ENCODE peak calls at places on chromosomes 1 and 21, in eight cellular contexts. F is cardiac muscle cell, P is sigmoid colon, Z is testis, H is IMR-90, Q is neural progenitor cell, U is uterus, C is SJSA1. T is an unnamed sample. For H3K4me1, the result is how much of the 10 kb centered on the place peaks cover.

GRCh38 chr21:34775793-34776192 is 107.0 kb downstream of the CLIC6 start:
- DNase-seq in F (no peak), U (no peak), P (no peak), H (no peak), C (no peak), Q (no peak), Z (no peak), T (no peak)

GRCh38 chr21:34630536-34631143 is 15.7 kb upstream of the RCAN1 start:
- DNase-seq in P (no peak), Q (peak), H (peak), F (peak), C (peak), U (no peak), Z (peak), T (no peak)

GRCh38 chr21:35743571-35743970 is 316.8 kb downstream of the SETD4 start:
- DNase-seq in F (peak), Z (no peak), C (peak), Q (no peak), U (no peak), P (no peak), H (peak), T (no peak)

GRCh38 chr1:64663654-64664053 is 81.2 kb upstream of the RAVER2 start:
- DNase-seq in U (no peak), H (peak), F (no peak), P (no peak), Q (peak), Z (no peak), C (no peak), T (no peak)

GRCh38 chr1:116404699-116405098 is 31.7 kb downstream of the ATP1A1 start:
- DNase-seq in Z (no peak), F (no peak), P (no peak), U (no peak), Q (no peak), H (no peak), C (no peak), T (no peak)

GRCh38 chr1:82628887-82629286 is 828.2 kb downstream of the ADGRL2 start:
- DNase-seq in P (no peak), C (no peak), F (no peak), U (no peak), H (no peak), Q (no peak), Z (no peak), T (no peak)

GRCh38 chr1:46613661-46614603 is 2.7 kb downstream of the MOB3C start:
- DNase-seq in P (peak), Q (peak), U (peak), C (peak), F (peak), H (peak), Z (peak), T (peak)

GRCh38 chr21:25507522-25507921 is 99.8 kb downstream of the MRPL39 start:
- DNase-seq in Q (no peak), H (peak), P (no peak), C (no peak), F (no peak), Z (no peak), U (no peak), T (no peak)

GRCh38 chr1:16903054-16903453 is 7.3 kb downstream of the RNU1-2 start:
- DNase-seq in P (peak), H (peak), U (no peak), F (peak), Q (no peak), C (peak), Z (peak), T (no peak)

GRCh38 chr1:91774520-91775203 is 111.3 kb downstream of the TGFBR3 start:
- DNase-seq in Z (no peak), F (peak), P (no peak), H (peak), C (no peak), U (no peak), Q (no peak), T (no peak)

GRCh38 chr1:76901158-76901767 is 34.0 kb downstream of the ST6GALNAC5 start:
- DNase-seq in H (peak), Z (peak), Q (peak), U (no peak), P (no peak), F (peak), C (peak), T (peak)

GRCh38 chr1:179231923-179232322 is 2.4 kb upstream of the ABL2 start:
- DNase-seq in Q (no peak), C (no peak), U (no peak), Z (no peak), P (no peak), F (no peak), H (peak), T (no peak)

GRCh38 chr1:10866314-10867091 is 70.1 kb upstream of the CASZ1 start:
- DNase-seq in H (peak), Z (peak), U (peak), P (no peak), C (no peak), F (peak), Q (peak), T (peak)
- H3K27ac ChIP-seq in H (no peak), Z (no peak), U (no peak), P (peak), C (no peak), F (no peak), Q (no peak), T (no peak)

DNA sequence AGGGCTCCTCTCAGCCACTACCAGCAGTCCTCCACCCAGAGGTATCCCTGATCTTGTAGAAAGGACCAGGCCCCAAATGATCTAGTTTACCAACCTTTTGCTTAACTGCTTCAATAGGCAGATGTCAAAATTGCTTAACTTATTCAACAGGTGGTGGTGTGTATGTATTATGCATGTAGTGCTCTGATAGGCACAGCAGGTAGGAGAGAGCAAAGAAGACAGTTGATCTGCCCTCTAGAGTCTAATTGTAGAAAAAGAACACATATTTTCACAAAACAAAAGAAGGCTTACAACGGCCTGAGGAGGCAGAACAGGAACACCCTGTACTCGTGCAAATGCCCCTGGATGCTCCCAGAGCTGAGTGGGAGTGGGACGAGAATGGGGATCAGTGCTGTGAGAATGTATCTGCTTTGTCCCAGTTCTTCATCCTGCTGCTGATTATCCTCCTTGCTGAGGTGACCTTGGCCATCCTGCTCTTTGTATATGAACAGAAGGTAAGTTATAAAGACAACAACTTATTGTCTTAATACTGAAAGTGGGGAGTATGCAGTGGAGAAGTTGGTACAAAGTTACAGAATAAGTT is 21.1 kb downstream of the CD53 start:
- DNase-seq in F (no peak), C (no peak), U (no peak), P (no peak), Q (no peak), Z (peak), H (no peak), T (no peak)
- H3K4me1 ChIP-seq in F (under half), C (under half), U (under half), P (under half), Q (under half), Z (under half), H (under half), T (under half)

DNA sequence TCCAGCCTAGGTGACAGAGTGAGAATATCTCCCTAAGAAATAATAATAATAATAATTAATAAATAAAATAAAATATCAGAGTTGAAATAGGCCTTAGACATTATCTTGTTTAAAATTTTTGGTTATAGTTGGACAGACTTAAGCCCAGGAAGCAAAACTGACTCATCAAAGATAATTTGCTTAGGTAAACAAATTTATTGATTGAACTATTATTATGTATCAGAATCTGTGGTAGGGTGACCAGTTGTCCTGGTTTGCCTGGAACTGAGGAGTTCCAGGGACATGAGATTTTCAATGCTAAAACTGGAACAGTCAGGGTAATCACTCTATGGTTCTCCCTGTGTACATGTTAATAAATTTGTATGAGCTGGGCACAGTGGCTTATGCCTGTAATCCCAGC is 47.8 kb upstream of the RNF11 start:
- DNase-seq in F (no peak), C (no peak), Z (no peak), H (no peak), U (no peak), Q (no peak), P (no peak), T (no peak)
- H3K27ac ChIP-seq in F (no peak), C (no peak), Z (no peak), H (no peak), U (no peak), Q (no peak), P (no peak), T (no peak)

DNA sequence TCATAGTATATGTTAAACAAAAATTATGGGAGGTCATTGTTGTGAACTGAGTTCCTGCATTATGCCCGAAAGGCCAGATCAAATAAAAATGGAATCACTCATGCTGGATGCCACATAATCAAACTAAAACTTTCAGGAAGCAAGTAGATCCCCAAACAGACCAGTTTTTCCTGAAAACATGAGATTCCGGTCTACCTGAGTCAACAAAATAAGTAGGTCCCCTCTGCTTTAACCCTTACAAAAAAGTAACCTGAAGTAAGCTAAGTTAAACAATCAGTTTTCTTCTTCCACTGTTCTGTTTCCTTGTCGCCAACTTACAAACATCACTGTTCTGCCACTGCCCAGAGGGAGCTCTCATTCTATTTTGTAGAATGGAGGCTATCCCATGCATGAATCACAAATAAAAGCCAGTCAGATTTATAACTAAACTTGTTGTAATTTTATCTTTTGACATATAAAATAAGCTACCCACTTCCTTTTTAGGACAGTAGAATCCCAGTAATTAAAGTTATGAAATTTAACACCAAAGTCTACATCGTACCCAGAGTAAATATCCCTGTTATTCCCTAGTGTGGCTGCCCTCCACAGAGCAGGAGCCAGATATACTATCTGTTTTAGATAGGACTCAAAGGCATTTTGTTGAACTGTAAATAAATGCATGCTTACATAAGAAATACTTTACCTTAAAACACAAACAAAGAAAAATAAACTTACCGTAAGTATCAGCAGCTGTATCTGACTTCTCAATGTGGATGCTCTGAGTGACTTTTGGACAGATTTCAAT is 149.4 kb downstream of the TIAM1 start:
- DNase-seq in H (no peak), Z (no peak), C (peak), U (no peak), Q (no peak), F (no peak), P (no peak), T (no peak)
- H3K4me1 ChIP-seq in H (under half), Z (under half), C (under half), U (under half), Q (under half), F (under half), P (under half), T (under half)

DNA sequence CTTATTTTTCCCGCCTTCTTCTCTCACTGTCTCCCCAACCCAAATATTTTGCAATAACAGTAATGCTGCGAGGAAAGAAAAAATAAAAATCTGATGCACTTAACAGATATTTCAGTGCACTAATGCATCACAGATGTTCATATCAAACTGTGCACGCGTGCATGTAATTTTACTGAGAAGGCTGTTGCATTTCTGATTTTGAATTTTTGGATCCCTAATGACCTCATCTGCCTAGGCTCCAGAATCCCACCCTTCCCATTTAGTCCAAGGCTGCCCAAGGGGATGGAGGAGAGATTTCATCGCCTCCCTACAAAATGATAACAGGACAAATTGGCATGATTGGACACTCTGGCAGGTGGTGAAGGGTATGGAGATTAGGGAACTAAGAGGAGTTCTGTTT is 5.5 kb downstream of the TRABD2B start:
- DNase-seq in Q (no peak), H (no peak), P (no peak), U (no peak), F (no peak), C (no peak), Z (no peak), T (no peak)
- H3K27ac ChIP-seq in Q (no peak), H (no peak), P (no peak), U (no peak), F (no peak), C (no peak), Z (no peak), T (no peak)

GRCh38 chr1:164702216-164702615 is 143.2 kb downstream of the PBX1 start:
- DNase-seq in Z (no peak), C (no peak), U (no peak), P (no peak), H (peak), Q (no peak), F (no peak), T (no peak)

GRCh38 chr1:164703971-164704411 is 145.0 kb downstream of the PBX1 start:
- DNase-seq in Z (no peak), C (no peak), Q (no peak), P (no peak), F (no peak), U (no peak), H (no peak), T (no peak)

GRCh38 chr1:164704954-164705353 is 146.0 kb downstream of the PBX1 start:
- DNase-seq in H (no peak), U (no peak), C (no peak), F (peak), Z (no peak), P (no peak), Q (peak), T (no peak)

GRCh38 chr1:164702664-164703063 is 143.7 kb downstream of the PBX1 start:
- DNase-seq in F (no peak), Q (no peak), C (no peak), P (no peak), H (no peak), U (no peak), Z (no peak), T (no peak)

DNA sequence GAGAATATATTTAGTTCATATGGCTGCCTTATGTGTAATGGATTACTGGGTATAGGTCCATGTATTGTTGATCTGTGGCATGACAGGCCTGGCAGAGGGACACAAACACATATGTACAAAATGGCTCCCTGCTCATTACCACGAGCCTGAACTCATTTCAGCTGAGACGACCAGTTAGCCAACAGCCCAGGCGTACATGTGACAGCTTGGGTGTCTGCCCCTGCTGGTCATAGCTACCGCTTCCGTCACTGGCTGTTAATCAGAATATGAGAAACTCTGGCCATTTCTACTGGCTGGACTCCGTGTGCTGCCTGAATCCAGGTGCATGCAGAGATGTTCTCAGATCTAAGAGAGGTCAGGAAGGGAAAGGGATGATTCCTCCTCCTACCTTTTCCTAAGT is 144.4 kb downstream of the PBX1 start:
- DNase-seq in F (no peak), Q (no peak), C (no peak), H (no peak), U (peak), P (peak), Z (no peak), T (no peak)
- H3K4me1 ChIP-seq in F (half or more), Q (under half), C (under half), H (under half), U (under half), P (half or more), Z (under half), T (under half)

GRCh38 chr1:153364181-153364580 is 6.5 kb downstream of the S100A9 start:
- DNase-seq in U (no peak), Z (no peak), P (no peak), C (no peak), Q (no peak), H (no peak), F (no peak), T (no peak)

GRCh38 chr1:153364766-153365678 is 7.4 kb downstream of the S100A9 start:
- DNase-seq in P (no peak), U (no peak), C (no peak), Q (no peak), Z (no peak), F (no peak), H (no peak), T (no peak)

GRCh38 chr1:153363641-153364040 is 6.0 kb downstream of the S100A9 start:
- DNase-seq in H (no peak), C (no peak), Z (no peak), U (no peak), P (no peak), F (no peak), Q (no peak), T (no peak)

GRCh38 chr1:153366261-153366660 is 8.6 kb downstream of the S100A9 start:
- DNase-seq in Q (no peak), P (no peak), H (no peak), C (no peak), F (no peak), U (no peak), Z (no peak), T (no peak)

DNA sequence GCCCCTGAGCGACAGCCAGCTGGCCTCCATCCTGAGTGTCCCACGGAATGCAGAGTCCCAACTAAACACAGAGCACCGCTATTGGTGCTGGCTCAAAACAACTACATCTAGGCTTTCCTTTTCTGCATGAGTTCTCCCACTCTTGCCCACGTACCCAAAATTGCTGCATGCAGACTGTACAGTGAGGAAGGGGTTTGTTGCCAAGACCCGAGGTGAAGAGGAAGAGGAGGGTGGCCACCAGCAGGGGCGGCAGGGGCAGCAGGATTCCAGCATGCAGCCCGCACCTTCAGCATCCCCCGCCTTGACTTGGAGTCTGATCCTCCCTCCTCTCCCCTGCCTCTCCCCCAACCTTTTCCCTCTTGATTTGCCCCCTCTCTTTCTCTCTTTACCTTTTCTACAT is 8.0 kb downstream of the S100A9 start:
- DNase-seq in U (no peak), F (no peak), Z (no peak), P (no peak), C (no peak), H (no peak), Q (no peak), T (no peak)
- H3K27ac ChIP-seq in U (no peak), F (no peak), Z (no peak), P (no peak), C (no peak), H (no peak), Q (no peak), T (no peak)

GRCh38 chr1:162207862-162208261 is 138.4 kb downstream of the NOS1AP start:
- DNase-seq in C (no peak), H (no peak), Q (no peak), F (no peak), Z (no peak), U (no peak), P (no peak), T (no peak)

GRCh38 chr1:162206749-162207635 is 137.5 kb downstream of the NOS1AP start:
- DNase-seq in Q (no peak), Z (no peak), H (no peak), C (no peak), U (no peak), F (peak), P (peak), T (peak)

GRCh38 chr1:162204129-162204882 is 134.8 kb downstream of the NOS1AP start:
- DNase-seq in H (no peak), U (no peak), Q (no peak), Z (no peak), F (peak), P (no peak), C (no peak), T (no peak)

GRCh38 chr1:162206300-162206699 is 136.8 kb downstream of the NOS1AP start:
- DNase-seq in Q (no peak), P (no peak), U (no peak), C (no peak), Z (no peak), H (no peak), F (no peak), T (no peak)

GRCh38 chr1:162204883-162205132 is 135.3 kb downstream of the NOS1AP start:
- DNase-seq in P (no peak), Q (no peak), C (no peak), F (no peak), Z (no peak), H (no peak), U (no peak), T (no peak)
- H3K4me1 ChIP-seq in P (half or more), Q (under half), C (under half), F (under half), Z (under half), H (under half), U (under half), T (under half)

GRCh38 chr1:999797-1000356 is at the start of gene HES4:
- DNase-seq in C (peak), U (peak), Q (peak), H (peak), P (peak), Z (peak), F (peak), T (peak)
- H3K27ac ChIP-seq in C (peak), U (peak), Q (peak), H (peak), P (peak), Z (peak), F (peak), T (peak)